ENCODE peak calls at places on chromosomes 1 and 21, in five cellular contexts. X is psoas muscle, F is mesendoderm, S is Right ventricle myocardium superior, H is T-cell. E is an unnamed sample.

GRCh38 chr1:59664167-59664566 is 150.6 kb upstream of the HOOK1 start:
- DNase-seq in F (peak; percentile 74), X (no peak), S (no peak), H (no peak), E (no peak)

GRCh38 chr1:71843023-71843422 is 439.3 kb downstream of the NEGR1 start:
- DNase-seq in F (no peak), S (no peak), X (no peak), H (no peak), E (no peak)

GRCh38 chr1:37471345-37472231 is 2.8 kb upstream of the ZC3H12A start:
- DNase-seq in F (peak; percentile 95), H (no peak), X (peak; percentile 84), S (peak; percentile 81), E (no peak)

GRCh38 chr1:36458910-36459309 is 5.3 kb downstream of the MRPS15 start:
- DNase-seq in F (no peak), S (no peak), H (no peak), X (no peak), E (no peak)

GRCh38 chr1:224503161-224504118 is 68.8 kb upstream of the WDR26 start:
- DNase-seq in S (peak; percentile 97), F (peak; percentile 97), X (peak; percentile 88), H (no peak), E (peak; percentile 90)

GRCh38 chr1:170680428-170680827 is 16.5 kb downstream of the PRRX1 start:
- DNase-seq in F (no peak), S (no peak), X (no peak), H (no peak), E (no peak)

GRCh38 chr1:248788327-248788726 is 32.8 kb upstream of the LYPD8 start:
- DNase-seq in F (no peak), H (no peak), X (no peak), S (no peak), E (no peak)

GRCh38 chr21:32412162-32412997 is at the start of gene EVA1C:
- DNase-seq in H (peak; percentile 65), S (peak; percentile 84), X (peak; percentile 74), F (peak; percentile 63), E (peak; percentile 24)

E was measured in NCI-H2029.